ENCODE peak calls at places on chromosomes 7 and 10, in four cellular contexts. J, Z, V and Q are unnamed samples. For H3K4me1, the result is how much of the 10 kb centered on the place peaks cover.

GRCh38 chr10:374354-374753 is 239.1 kb downstream of the ZMYND11 start:
- DNase-seq in J (no peak), Z (no peak), V (no peak), Q (no peak)

GRCh38 chr10:126731613-126731995 is 61.1 kb upstream of the C10orf90 start:
- DNase-seq in J (no peak), Z (no peak), V (no peak), Q (no peak)

GRCh38 chr7:98223898-98224700 is 12.9 kb downstream of the BHLHA15 start:
- DNase-seq in J (no peak), Z (no peak), V (no peak), Q (no peak)

GRCh38 chr10:1377231-1377630 is 321.0 kb downstream of the WDR37 start:
- DNase-seq in J (no peak), Z (no peak), V (no peak), Q (peak)

GRCh38 chr7:73642834-73643233 is 18.5 kb upstream of the MLXIPL start:
- DNase-seq in J (no peak), Z (no peak), V (no peak), Q (no peak)

GRCh38 chr10:116444527-116445142 is 17.0 kb downstream of the PNLIPRP3 start:
- DNase-seq in J (no peak), Z (no peak), V (peak), Q (no peak)

GRCh38 chr7:136865777-136866176 is 2.7 kb upstream of the CHRM2 start:
- DNase-seq in J (no peak), Z (no peak), V (no peak), Q (no peak)

GRCh38 chr7:80253653-80254052 is 119.0 kb downstream of the GNAI1 start:
- DNase-seq in J (no peak), Z (no peak), V (no peak), Q (no peak)

GRCh38 chr7:17654940-17655339 is 285.4 kb downstream of the SNX13 start:
- DNase-seq in J (no peak), Z (peak), V (no peak), Q (no peak)

GRCh38 chr7:36607206-36607515 is 117.1 kb downstream of the AOAH start:
- DNase-seq in J (no peak), Z (no peak), V (no peak), Q (no peak)

GRCh38 chr7:36607741-36608140 is 116.6 kb downstream of the AOAH start:
- DNase-seq in J (peak), Z (no peak), V (no peak), Q (no peak)

GRCh38 chr7:36605261-36605660 is 119.0 kb downstream of the AOAH start:
- DNase-seq in J (no peak), Z (peak), V (no peak), Q (no peak)

GRCh38 chr7:36605662-36606441 is 118.4 kb downstream of the AOAH start:
- DNase-seq in J (no peak), Z (no peak), V (no peak), Q (no peak)

GRCh38 chr7:36606442-36607205 is 117.7 kb downstream of the AOAH start:
- DNase-seq in J (no peak), Z (no peak), V (no peak), Q (no peak)
- H3K27ac ChIP-seq in J (no peak), Z (no peak), V (no peak), Q (no peak)

GRCh38 chr10:6513509-6513908 is 66.6 kb downstream of the PRKCQ start:
- DNase-seq in J (no peak), Z (no peak), V (no peak), Q (no peak)
- H3K4me1 ChIP-seq in J (under half), Z (under half), V (under half), Q (under half)

GRCh38 chr10:69411476-69411875 is 5.2 kb downstream of the TACR2 start:
- DNase-seq in J (no peak), Z (no peak), V (no peak), Q (no peak)

GRCh38 chr10:69412232-69412631 is 4.5 kb downstream of the TACR2 start:
- DNase-seq in J (no peak), Z (no peak), V (no peak), Q (no peak)

GRCh38 chr10:69409968-69410367 is 6.8 kb downstream of the TACR2 start:
- DNase-seq in J (no peak), Z (no peak), V (no peak), Q (peak)

GRCh38 chr10:69409176-69409495 is 7.6 kb downstream of the TACR2 start:
- DNase-seq in J (no peak), Z (no peak), V (no peak), Q (no peak)

DNA sequence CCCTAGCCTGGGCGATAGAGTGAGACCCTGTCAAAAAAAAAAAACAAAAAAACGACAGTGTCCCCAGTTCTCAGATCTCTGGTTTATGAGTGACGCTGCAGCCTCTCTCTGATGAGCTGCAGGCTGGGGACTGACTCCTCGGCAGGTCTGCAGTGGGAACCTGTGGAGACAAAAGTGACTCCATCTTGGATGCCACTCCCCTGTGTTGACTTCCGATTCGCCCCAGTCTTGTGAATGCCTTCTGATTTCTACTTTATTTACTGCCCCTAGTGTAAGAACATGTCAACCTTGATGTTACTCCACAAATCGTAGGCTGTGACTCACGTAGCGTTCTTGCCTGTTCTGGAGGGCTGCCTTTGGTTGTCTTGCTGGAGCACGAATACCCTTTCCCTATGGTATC is 6.2 kb downstream of the TACR2 start:
- DNase-seq in J (no peak), Z (no peak), V (no peak), Q (no peak)
- H3K27ac ChIP-seq in J (no peak), Z (no peak), V (peak), Q (peak)

GRCh38 chr7:29754874-29755490 is 51.3 kb upstream of the WIPF3 start:
- DNase-seq in J (no peak), Z (no peak), V (no peak), Q (no peak)
- H3K4me1 ChIP-seq in J (under half), Z (under half), V (under half), Q (under half)

GRCh38 chr7:141748401-141748800 is 10.2 kb downstream of the SSBP1 start:
- DNase-seq in J (no peak), Z (no peak), V (no peak), Q (no peak)
- H3K27ac ChIP-seq in J (no peak), Z (no peak), V (no peak), Q (no peak)

DNA sequence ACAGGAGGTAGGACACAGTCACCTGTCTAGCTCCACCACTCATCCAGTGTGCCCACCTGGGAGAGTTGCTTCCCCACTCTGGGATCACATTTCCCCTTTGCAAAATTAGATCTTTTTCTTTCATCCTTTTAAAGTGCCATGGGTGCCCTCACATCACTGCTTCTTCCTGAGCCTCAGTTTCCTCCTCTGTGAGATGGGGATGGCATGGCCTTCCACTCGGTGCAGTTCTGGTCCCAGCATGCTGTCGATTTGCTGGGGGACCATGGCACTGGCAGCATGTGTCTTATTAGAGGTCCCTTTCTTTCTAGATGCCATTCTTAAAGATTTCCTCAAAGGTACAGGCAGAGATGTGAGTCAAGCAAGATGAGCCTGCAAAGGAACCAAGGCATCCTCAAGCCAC is 158.3 kb upstream of the ZMIZ1 start:
- DNase-seq in J (no peak), Z (no peak), V (no peak), Q (no peak)
- H3K4me1 ChIP-seq in J (under half), Z (under half), V (under half), Q (under half)